ENCODE peak calls at places on chromosomes 2 and 18, in four cellular contexts. K is HepG2, V is GM12878, Y is K562. W is an unnamed sample.

GRCh38 chr18:3552305-3552704 is 102.3 kb downstream of the TGIF1 start:
- DNase-seq in V (no peak), K (no peak), Y (no peak), W (no peak)

GRCh38 chr2:10030311-10030736 is 13.0 kb upstream of the KLF11 start:
- DNase-seq in Y (peak), V (no peak), K (peak), W (no peak)

GRCh38 chr18:505483-506122 is 5.1 kb upstream of the COLEC12 start:
- DNase-seq in K (no peak), V (peak), Y (no peak), W (no peak)

GRCh38 chr2:177265386-177265690 is 811 bp upstream of the NFE2L2 start:
- DNase-seq in Y (no peak), K (no peak), V (no peak), W (no peak)

GRCh38 chr2:43568226-43568625 is 27.6 kb downstream of the THADA start:
- DNase-seq in V (no peak), K (no peak), Y (no peak), W (no peak)

GRCh38 chr2:127012215-127012614 is 94.7 kb downstream of the BIN1 start:
- DNase-seq in V (no peak), Y (no peak), K (no peak), W (no peak)

GRCh38 chr2:39615675-39616074 is 50.0 kb upstream of the TMEM178A start:
- DNase-seq in Y (no peak), K (no peak), V (no peak), W (no peak)

GRCh38 chr2:112579280-112579679 is 5.1 kb upstream of the CHCHD5 start:
- DNase-seq in V (no peak), Y (no peak), K (no peak), W (no peak)

GRCh38 chr2:154370873-154371272 is 327.6 kb upstream of the KCNJ3 start:
- DNase-seq in K (no peak), V (no peak), Y (no peak), W (no peak)

GRCh38 chr2:175282300-175282699 is 100.8 kb upstream of the ATP5MC3 start:
- DNase-seq in K (peak), V (no peak), Y (peak), W (peak)

GRCh38 chr18:74562080-74562725 is 27.9 kb downstream of the CNDP1 start:
- DNase-seq in V (no peak), Y (no peak), K (no peak), W (no peak)

GRCh38 chr2:181656450-181657261 is at the start of gene CERKL:
- DNase-seq in V (no peak), K (no peak), Y (no peak), W (peak)
- TF ChIP-seq FOXK2 in V (no peak), K (no peak), Y (no peak), W (no peak)

DNA sequence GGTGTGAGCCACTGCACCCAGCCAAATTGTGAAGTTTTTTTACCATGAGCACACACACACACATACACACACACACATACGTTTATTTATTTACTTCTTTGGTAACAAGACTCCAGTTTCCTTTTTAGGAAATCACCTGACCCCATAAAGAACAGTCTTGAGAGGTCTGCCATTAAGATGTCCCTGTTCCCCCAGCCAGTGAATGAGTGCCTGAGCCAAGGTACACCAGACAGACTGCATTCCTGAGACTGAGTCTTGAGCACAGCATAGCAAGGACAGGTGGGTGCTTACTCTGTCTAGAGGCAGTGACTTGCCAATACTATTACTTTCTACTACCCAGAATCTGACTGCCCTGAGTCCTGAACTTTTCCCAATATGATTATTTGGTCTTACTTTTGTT is 167.2 kb upstream of the SATB2 start:
- DNase-seq in V (no peak), Y (no peak), K (no peak), W (no peak)
- TF ChIP-seq FOXK2 in V (no peak), Y (no peak), K (no peak), W (no peak)

DNA sequence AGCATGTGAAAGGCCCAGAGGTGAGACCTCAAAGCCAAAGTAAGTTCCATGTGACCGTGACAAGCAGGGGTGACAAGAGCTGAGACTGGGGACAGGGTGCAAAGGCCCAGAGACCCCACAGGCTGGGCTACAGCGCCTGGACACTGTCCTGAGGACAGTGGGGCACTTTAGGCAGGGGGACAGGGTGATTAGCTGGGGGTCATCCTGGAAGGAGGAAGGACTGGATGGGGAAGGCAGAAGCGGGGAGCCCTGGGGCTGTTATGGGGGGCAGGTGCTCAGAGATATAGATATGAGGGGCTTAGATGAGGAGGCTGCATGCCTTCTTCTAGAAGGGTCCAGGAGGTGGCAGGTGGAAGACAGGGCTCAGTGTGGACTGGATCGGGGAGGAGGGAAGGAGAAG is 31.5 kb downstream of the KIF1A start:
- DNase-seq in V (no peak), Y (no peak), K (no peak), W (no peak)
- TF ChIP-seq FOXK2 in V (no peak), Y (no peak), K (no peak), W (no peak)

GRCh38 chr18:49910019-49910418 is 96.7 kb upstream of the ACAA2 start:
- DNase-seq in V (no peak), K (no peak), Y (no peak), W (no peak)
- TF ChIP-seq FOXK2 in V (no peak), K (no peak), Y (no peak), W (no peak)

GRCh38 chr18:21111351-21112139 is at the start of gene ROCK1:
- DNase-seq in V (peak), Y (peak), K (peak), W (peak)

GRCh38 chr18:21112543-21113105 is 1.0 kb upstream of the ROCK1 start:
- DNase-seq in V (no peak), K (no peak), Y (no peak), W (no peak)

GRCh38 chr18:21109936-21110666 is 1.5 kb downstream of the ROCK1 start:
- DNase-seq in V (no peak), Y (no peak), K (no peak), W (no peak)

GRCh38 chr18:21112140-21112473 is 494 bp upstream of the ROCK1 start:
- DNase-seq in K (no peak), V (no peak), Y (no peak), W (no peak)

DNA sequence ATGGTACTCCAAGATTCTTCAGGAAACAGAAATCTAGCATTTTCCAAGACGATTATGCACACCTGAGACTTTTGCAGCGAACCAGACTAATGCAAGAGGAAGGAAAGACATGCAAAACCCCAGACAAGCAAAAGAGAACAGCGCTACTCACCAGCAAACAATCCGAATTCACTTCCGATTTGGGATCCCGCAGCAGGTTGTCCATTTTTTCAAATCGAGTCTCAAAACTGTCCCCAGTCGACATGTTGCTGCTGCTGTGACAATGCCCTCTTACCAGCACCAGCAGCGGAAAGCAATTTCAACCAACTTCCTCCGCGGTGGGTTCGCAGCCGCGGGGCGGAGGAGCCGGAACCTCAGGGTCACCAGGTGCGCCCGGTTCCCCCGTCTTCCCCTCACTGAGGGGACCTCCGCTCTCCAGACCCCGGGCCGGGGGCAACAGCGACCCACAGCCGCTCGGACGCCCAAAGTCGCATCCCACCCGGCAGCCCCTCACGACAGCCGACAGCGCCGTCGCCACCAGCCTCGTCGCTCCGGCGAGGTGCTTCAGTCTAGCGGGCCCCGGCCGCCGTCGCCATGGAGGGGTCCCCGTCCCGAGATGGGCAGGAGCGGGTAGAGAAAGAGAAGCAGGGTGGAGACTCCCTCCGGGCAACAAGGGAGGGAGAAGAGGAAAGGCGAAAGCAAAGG is 804 bp downstream of the ROCK1 start:
- DNase-seq in K (no peak), V (no peak), Y (no peak), W (peak)
- TF ChIP-seq FOXK2 in K (no peak), V (no peak), Y (no peak), W (no peak)

DNA sequence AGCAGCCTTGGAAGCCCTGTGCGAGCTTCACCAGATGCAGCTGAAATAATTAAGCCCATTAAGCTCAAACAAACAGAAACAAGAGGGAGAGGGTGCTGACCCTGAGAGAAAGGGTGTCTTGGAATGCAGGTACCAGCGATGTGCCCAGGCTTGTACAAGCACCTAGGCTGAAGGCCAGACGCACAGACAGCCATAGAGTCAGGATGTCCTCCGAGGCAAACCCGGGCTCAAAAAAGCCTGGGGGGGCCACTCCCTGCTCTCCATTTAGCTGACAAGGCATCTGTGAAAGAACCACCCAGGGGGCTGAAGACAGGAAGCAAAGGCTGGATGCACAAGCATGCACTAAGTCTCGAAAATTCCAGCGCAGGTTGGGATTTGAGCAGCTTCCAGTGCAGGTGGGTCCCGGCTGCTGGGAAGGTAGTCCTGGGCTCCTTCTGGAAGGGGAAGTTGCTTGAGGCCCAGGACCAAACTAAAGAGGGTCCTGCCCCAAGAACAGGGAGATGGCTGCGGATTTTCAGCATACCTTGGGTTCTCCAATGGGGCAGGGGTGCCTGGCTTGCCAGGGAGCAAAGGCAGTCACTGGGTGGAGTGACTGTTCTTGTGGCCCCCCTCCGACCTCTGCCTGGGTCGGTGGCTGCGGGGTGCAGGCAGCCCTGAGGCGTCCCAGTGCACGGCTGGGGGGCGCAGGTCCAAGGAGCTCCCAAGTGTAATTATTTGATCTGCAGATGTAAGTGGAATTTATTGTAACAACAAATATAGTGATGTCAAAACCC is 6.0 kb downstream of the GBX2 start:
- DNase-seq in V (no peak), Y (no peak), K (no peak), W (no peak)
- TF ChIP-seq FOXK2 in V (no peak), Y (no peak), K (no peak), W (no peak)

GRCh38 chr2:200486529-200486928 is 23.3 kb downstream of the KCTD18 start:
- DNase-seq in Y (no peak), K (no peak), V (no peak), W (no peak)

GRCh38 chr2:200484934-200485333 is 24.9 kb downstream of the KCTD18 start:
- DNase-seq in Y (no peak), K (no peak), V (no peak), W (no peak)

GRCh38 chr2:200479617-200480292 is 30.1 kb downstream of the KCTD18 start:
- DNase-seq in K (peak), Y (no peak), V (no peak), W (no peak)

GRCh38 chr2:200482194-200482593 is 27.7 kb downstream of the KCTD18 start:
- DNase-seq in V (no peak), K (peak), Y (no peak), W (no peak)

DNA sequence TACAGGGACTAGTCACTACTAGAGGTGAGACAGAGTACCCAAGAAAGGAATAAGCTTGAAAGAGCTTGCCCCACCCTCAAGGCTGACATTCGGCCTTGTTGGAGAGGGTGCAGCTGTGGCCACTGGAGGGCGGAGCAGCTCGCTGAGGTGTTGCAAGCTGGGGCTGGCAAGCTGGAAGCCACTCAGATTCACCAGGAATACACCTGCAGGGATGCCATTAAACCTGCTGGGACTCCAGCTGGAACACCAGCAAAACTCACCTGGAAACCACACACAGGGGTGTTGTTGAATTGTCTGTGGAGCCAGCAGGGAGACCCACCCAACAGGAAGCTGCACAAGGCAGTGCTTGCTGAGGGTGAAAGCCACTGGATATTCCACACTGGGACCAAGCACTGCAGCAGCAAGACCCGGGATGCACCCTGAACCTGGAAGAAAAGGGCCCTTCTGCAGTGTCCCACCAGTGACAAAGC is 26.1 kb downstream of the KCTD18 start:
- DNase-seq in V (no peak), K (peak), Y (peak), W (peak)
- TF ChIP-seq FOXK2 in V (no peak), K (no peak), Y (no peak), W (no peak)

DNA sequence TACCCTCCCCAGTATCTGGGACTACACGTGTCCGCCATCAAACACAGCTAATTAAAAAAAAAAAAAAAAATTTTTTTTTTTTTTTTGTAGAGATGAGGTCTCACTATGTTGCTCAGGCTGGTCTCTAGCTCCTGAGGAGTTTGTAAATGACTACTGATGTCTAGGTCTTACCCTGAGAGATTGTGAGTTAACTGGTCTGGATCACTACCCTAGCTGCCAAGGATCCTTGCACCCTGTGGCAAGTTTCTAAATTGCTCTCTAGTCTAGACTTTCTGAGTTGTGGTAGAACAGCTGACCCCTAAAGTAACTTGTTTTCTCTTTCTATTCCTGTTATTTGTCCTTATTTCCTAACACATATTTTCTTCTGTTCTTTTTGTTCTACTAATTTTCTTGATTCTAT is 44.5 kb downstream of the ABHD3 start:
- DNase-seq in Y (no peak), K (no peak), V (no peak), W (no peak)
- TF ChIP-seq FOXK2 in Y (no peak), K (no peak), V (no peak), W (no peak)

GRCh38 chr18:48473816-48474215 is 64.6 kb upstream of the ZBTB7C start:
- DNase-seq in V (no peak), Y (no peak), K (no peak), W (no peak)

GRCh38 chr18:48476550-48476917 is 62.3 kb upstream of the CTIF start:
- DNase-seq in Y (no peak), K (no peak), V (no peak), W (no peak)

GRCh38 chr18:48470484-48471180 is 61.4 kb upstream of the ZBTB7C start:
- DNase-seq in Y (no peak), V (no peak), K (peak), W (no peak)

GRCh38 chr18:48475635-48476549 is 62.9 kb upstream of the CTIF start:
- DNase-seq in V (peak), K (peak), Y (peak), W (peak)

GRCh38 chr18:48472610-48473009 is 63.4 kb upstream of the ZBTB7C start:
- DNase-seq in Y (no peak), K (no peak), V (no peak), W (no peak)
- TF ChIP-seq FOXK2 in Y (no peak), K (no peak), V (no peak), W (no peak)

DNA sequence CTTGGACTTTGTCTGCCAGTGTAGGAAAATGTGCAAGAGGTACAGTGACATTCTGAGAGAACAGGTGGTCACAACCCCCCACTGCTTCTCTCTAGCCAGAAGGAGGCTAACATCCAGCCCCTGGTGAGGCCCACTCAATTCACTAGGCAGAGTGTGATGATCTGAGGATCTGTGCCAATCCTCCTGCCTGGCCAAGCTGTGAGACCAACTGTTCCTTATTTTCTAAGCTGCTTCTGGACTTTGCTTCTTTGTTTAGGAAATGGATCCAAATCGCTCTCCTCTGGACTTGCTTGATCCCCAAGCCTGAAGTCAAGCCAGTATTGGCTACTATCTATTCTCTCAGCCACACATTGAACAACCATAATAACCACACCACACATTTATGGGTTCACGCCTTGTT is 202.8 kb downstream of the PIK3C3 start:
- DNase-seq in V (no peak), Y (no peak), K (no peak), W (no peak)
- TF ChIP-seq FOXK2 in V (no peak), Y (no peak), K (no peak), W (no peak)